ENCODE peak calls at places on chromosome 22, in nine cellular contexts. One of them, this sample, is unnamed.

GRCh38 chr22:30948930-30949342 is 19.6 kb downstream of the MORC2 start:
- DNase-seq in heart right ventricle: no peak
- DNase-seq in gastrocnemius medialis: no peak
- DNase-seq in IMR-90: peak; percentile 72
- DNase-seq in neuronal stem cell: no peak
- DNase-seq in tibial artery: no peak
- DNase-seq in colonic mucosa: no peak
- DNase-seq in SJSA1: no peak
- DNase-seq in mammary epithelial cell: peak; percentile 6
- DNase-seq in this sample: no peak

GRCh38 chr22:44542561-44543222 is 44.7 kb upstream of the RTL6 start:
- DNase-seq in heart right ventricle: no peak
- DNase-seq in gastrocnemius medialis: no peak
- DNase-seq in IMR-90: no peak
- DNase-seq in neuronal stem cell: no peak
- DNase-seq in tibial artery: peak; percentile 53
- DNase-seq in colonic mucosa: no peak
- DNase-seq in SJSA1: no peak
- DNase-seq in mammary epithelial cell: no peak
- DNase-seq in this sample: no peak

GRCh38 chr22:44172370-44173108 is 8.2 kb upstream of the PARVG start:
- DNase-seq in heart right ventricle: peak; percentile 42
- DNase-seq in gastrocnemius medialis: peak; percentile 48
- DNase-seq in IMR-90: no peak
- DNase-seq in neuronal stem cell: no peak
- DNase-seq in tibial artery: peak; percentile 77
- DNase-seq in colonic mucosa: peak; percentile 29
- DNase-seq in SJSA1: no peak
- DNase-seq in mammary epithelial cell: no peak
- DNase-seq in this sample: no peak

GRCh38 chr22:49853981-49854791 is 542 bp downstream of the ZBED4 start:
- DNase-seq in heart right ventricle: peak; percentile 40
- DNase-seq in gastrocnemius medialis: no peak
- DNase-seq in IMR-90: peak; percentile 17
- DNase-seq in neuronal stem cell: peak; percentile 39
- DNase-seq in tibial artery: no peak
- DNase-seq in colonic mucosa: peak; percentile 61
- DNase-seq in SJSA1: no peak
- DNase-seq in mammary epithelial cell: peak; percentile 29
- DNase-seq in this sample: peak; percentile 30

GRCh38 chr22:43230983-43231723 is 44.2 kb upstream of the TTLL12 start:
- DNase-seq in heart right ventricle: peak; percentile 60
- DNase-seq in gastrocnemius medialis: no peak
- DNase-seq in IMR-90: peak; percentile 28
- DNase-seq in neuronal stem cell: peak; percentile 70
- DNase-seq in tibial artery: no peak
- DNase-seq in colonic mucosa: peak; percentile 55
- DNase-seq in SJSA1: peak; percentile 69
- DNase-seq in mammary epithelial cell: peak; percentile 32
- DNase-seq in this sample: peak; percentile 59

GRCh38 chr22:29030618-29031235 is 30.9 kb downstream of the C22orf31 start:
- DNase-seq in heart right ventricle: peak; percentile 71
- DNase-seq in gastrocnemius medialis: peak; percentile 82
- DNase-seq in IMR-90: peak; percentile 77
- DNase-seq in neuronal stem cell: peak; percentile 58
- DNase-seq in tibial artery: peak; percentile 84
- DNase-seq in colonic mucosa: peak; percentile 90
- DNase-seq in SJSA1: peak; percentile 96
- DNase-seq in mammary epithelial cell: peak; percentile 87
- DNase-seq in this sample: no peak

GRCh38 chr22:39731881-39732555 is 161.5 kb downstream of the CACNA1I start:
- DNase-seq in heart right ventricle: no peak
- DNase-seq in gastrocnemius medialis: no peak
- DNase-seq in IMR-90: no peak
- DNase-seq in neuronal stem cell: no peak
- DNase-seq in tibial artery: peak; percentile 27
- DNase-seq in colonic mucosa: no peak
- DNase-seq in SJSA1: no peak
- DNase-seq in mammary epithelial cell: no peak
- DNase-seq in this sample: no peak

GRCh38 chr22:44931766-44932165 is 78.0 kb downstream of the PHF21B start:
- DNase-seq in heart right ventricle: no peak
- DNase-seq in gastrocnemius medialis: no peak
- DNase-seq in IMR-90: no peak
- DNase-seq in neuronal stem cell: no peak
- DNase-seq in tibial artery: no peak
- DNase-seq in colonic mucosa: no peak
- DNase-seq in SJSA1: no peak
- DNase-seq in mammary epithelial cell: no peak
- DNase-seq in this sample: no peak

GRCh38 chr22:33083212-33083611 is 25.0 kb upstream of the SYN3 start:
- DNase-seq in heart right ventricle: no peak
- DNase-seq in gastrocnemius medialis: no peak
- DNase-seq in IMR-90: no peak
- DNase-seq in neuronal stem cell: no peak
- DNase-seq in tibial artery: no peak
- DNase-seq in colonic mucosa: no peak
- DNase-seq in SJSA1: no peak
- DNase-seq in mammary epithelial cell: no peak
- DNase-seq in this sample: no peak

GRCh38 chr22:44765571-44766285 is 13.4 kb downstream of the ARHGAP8 start:
- DNase-seq in heart right ventricle: no peak
- DNase-seq in gastrocnemius medialis: peak; percentile 46
- DNase-seq in IMR-90: no peak
- DNase-seq in neuronal stem cell: no peak
- DNase-seq in tibial artery: no peak
- DNase-seq in colonic mucosa: no peak
- DNase-seq in SJSA1: no peak
- DNase-seq in mammary epithelial cell: no peak
- DNase-seq in this sample: no peak

GRCh38 chr22:31064369-31064768 is 16.7 kb upstream of the SMTN start:
- DNase-seq in heart right ventricle: no peak
- DNase-seq in gastrocnemius medialis: no peak
- DNase-seq in IMR-90: no peak
- DNase-seq in neuronal stem cell: no peak
- DNase-seq in tibial artery: no peak
- DNase-seq in colonic mucosa: no peak
- DNase-seq in SJSA1: no peak
- DNase-seq in mammary epithelial cell: no peak
- DNase-seq in this sample: no peak

GRCh38 chr22:24550028-24550901 is 4.7 kb downstream of the GUCD1 start:
- DNase-seq in heart right ventricle: no peak
- DNase-seq in gastrocnemius medialis: peak; percentile 55
- DNase-seq in IMR-90: no peak
- DNase-seq in neuronal stem cell: no peak
- DNase-seq in tibial artery: no peak
- DNase-seq in colonic mucosa: peak; percentile 76
- DNase-seq in SJSA1: no peak
- DNase-seq in mammary epithelial cell: no peak
- DNase-seq in this sample: no peak

GRCh38 chr22:38172016-38172431 is 9.6 kb downstream of the PLA2G6 start:
- DNase-seq in heart right ventricle: no peak
- DNase-seq in gastrocnemius medialis: peak; percentile 53
- DNase-seq in IMR-90: peak; percentile 51
- DNase-seq in neuronal stem cell: no peak
- DNase-seq in tibial artery: peak; percentile 32
- DNase-seq in colonic mucosa: no peak
- DNase-seq in SJSA1: no peak
- DNase-seq in mammary epithelial cell: peak; percentile 96
- DNase-seq in this sample: no peak
- H3K4me1 ChIP-seq in heart right ventricle: peaks cover 54% of the 10 kb centered on the region
- H3K4me1 ChIP-seq in gastrocnemius medialis: peaks cover 56% of the 10 kb centered on the region
- H3K4me1 ChIP-seq in IMR-90: peaks cover 25% of the 10 kb centered on the region
- H3K4me1 ChIP-seq in neuronal stem cell: no peaks in the 10 kb centered on the region
- H3K4me1 ChIP-seq in tibial artery: peaks cover 35% of the 10 kb centered on the region
- H3K4me1 ChIP-seq in colonic mucosa: no peaks in the 10 kb centered on the region
- H3K4me1 ChIP-seq in SJSA1: peaks cover 62% of the 10 kb centered on the region
- H3K4me1 ChIP-seq in mammary epithelial cell: peaks cover 37% of the 10 kb centered on the region
- H3K4me1 ChIP-seq in this sample: peaks cover 28% of the 10 kb centered on the region

DNA sequence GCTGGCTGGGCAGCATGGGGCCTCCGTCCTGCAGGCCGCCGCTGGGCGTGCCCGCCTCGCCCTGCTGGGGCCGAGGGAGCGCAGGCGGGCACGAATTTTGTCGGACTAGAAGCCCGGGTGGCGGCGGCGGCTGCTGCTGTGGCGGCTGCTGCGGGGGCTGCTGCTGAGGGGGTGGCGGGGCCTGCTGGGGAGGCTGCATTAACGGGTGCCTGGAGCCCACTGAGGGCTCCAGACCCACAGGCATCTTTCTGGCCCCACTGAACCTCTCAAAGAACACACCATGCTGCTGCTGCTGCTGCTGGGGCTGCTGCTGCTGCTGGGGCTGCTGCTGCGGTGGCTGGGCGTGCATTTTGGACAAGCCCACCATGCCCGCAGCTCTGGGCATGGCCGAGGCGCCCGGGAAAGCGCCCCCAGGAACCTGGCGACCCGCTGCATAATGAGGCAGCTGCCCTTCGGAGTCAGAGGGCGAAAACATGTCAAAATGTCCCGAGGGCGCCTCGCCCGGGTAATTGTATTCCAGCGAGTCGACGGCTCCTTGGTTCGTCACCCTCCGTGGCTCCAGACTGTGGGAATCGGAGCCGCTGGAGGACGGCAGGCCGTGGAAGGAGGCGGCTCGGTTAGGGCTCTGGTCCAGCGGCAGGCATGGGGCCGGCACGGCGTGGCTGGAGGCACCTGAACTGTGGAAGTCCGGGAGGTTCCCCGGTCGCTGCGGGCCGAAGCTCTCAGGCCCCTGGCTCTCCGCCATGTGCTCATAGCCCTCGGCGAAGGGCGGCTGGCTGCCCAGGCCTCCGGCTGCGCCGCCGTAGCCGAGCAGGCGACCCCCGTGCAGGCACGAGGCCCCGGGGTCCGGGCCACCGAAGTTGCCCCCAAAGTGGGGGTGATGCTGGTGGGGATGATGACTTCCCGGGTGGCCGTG is 2.0 kb downstream of the MN1 start:
- DNase-seq in heart right ventricle: peak; percentile 57
- DNase-seq in gastrocnemius medialis: peak; percentile 72
- DNase-seq in IMR-90: no peak
- DNase-seq in neuronal stem cell: no peak
- DNase-seq in tibial artery: peak; percentile 80
- DNase-seq in colonic mucosa: no peak
- DNase-seq in SJSA1: no peak
- DNase-seq in mammary epithelial cell: no peak
- DNase-seq in this sample: no peak
- H3K4me3 ChIP-seq in heart right ventricle: peak overlapping the region; percentile 73
- H3K4me3 ChIP-seq in gastrocnemius medialis: peak overlapping the region; percentile 99
- H3K4me3 ChIP-seq in IMR-90: peak overlapping the region; percentile 98
- H3K4me3 ChIP-seq in neuronal stem cell: peak overlapping the region; percentile 95
- H3K4me3 ChIP-seq in tibial artery: peak overlapping the region; percentile 86
- H3K4me3 ChIP-seq in colonic mucosa: peak overlapping the region; percentile 77
- H3K4me3 ChIP-seq in SJSA1: peak overlapping the region; percentile 72
- H3K4me3 ChIP-seq in mammary epithelial cell: peak overlapping the region; percentile 82
- H3K4me3 ChIP-seq in this sample: no peak overlapping the region

GRCh38 chr22:27115410-27115809 is 458.0 kb downstream of the MIAT start:
- DNase-seq in heart right ventricle: no peak
- DNase-seq in gastrocnemius medialis: no peak
- DNase-seq in IMR-90: no peak
- DNase-seq in neuronal stem cell: no peak
- DNase-seq in tibial artery: peak; percentile 3
- DNase-seq in colonic mucosa: no peak
- DNase-seq in SJSA1: no peak
- DNase-seq in mammary epithelial cell: no peak
- DNase-seq in this sample: no peak
- H3K27me3 ChIP-seq in heart right ventricle: no peaks in the 10 kb centered on the region
- H3K27me3 ChIP-seq in gastrocnemius medialis: no peaks in the 10 kb centered on the region
- H3K27me3 ChIP-seq in IMR-90: no peaks in the 10 kb centered on the region
- H3K27me3 ChIP-seq in neuronal stem cell: no peaks in the 10 kb centered on the region
- H3K27me3 ChIP-seq in tibial artery: no peaks in the 10 kb centered on the region
- H3K27me3 ChIP-seq in colonic mucosa: no peaks in the 10 kb centered on the region
- H3K27me3 ChIP-seq in SJSA1: no peaks in the 10 kb centered on the region
- H3K27me3 ChIP-seq in mammary epithelial cell: peaks cover 8% of the 10 kb centered on the region
- H3K27me3 ChIP-seq in this sample: no peaks in the 10 kb centered on the region

DNA sequence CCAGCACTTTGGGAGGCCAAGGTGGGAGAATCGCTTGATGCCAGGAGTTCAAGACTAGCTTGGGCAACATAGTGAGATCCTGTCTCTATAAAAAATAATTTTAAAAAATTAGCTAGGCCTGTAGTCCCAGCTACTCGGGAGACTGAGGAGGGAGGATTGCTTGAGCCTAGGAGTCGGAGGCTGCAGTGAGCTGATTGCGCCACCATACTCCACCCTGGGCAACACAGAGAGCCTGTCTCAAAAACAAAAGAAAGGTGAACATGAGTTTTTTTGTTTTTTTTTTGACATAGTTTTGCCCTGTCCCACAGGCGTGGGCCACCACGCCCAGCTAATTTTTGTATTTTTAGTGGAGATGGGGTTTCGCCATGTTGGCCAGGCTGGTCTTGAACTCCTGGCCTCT is 17.6 kb downstream of the MED15 start:
- DNase-seq in heart right ventricle: no peak
- DNase-seq in gastrocnemius medialis: no peak
- DNase-seq in IMR-90: no peak
- DNase-seq in neuronal stem cell: no peak
- DNase-seq in tibial artery: no peak
- DNase-seq in colonic mucosa: no peak
- DNase-seq in SJSA1: no peak
- DNase-seq in mammary epithelial cell: no peak
- DNase-seq in this sample: no peak
- H3K4me1 ChIP-seq in heart right ventricle: peaks cover 45% of the 10 kb centered on the region
- H3K4me1 ChIP-seq in gastrocnemius medialis: peaks cover 18% of the 10 kb centered on the region
- H3K4me1 ChIP-seq in IMR-90: peaks cover 36% of the 10 kb centered on the region
- H3K4me1 ChIP-seq in neuronal stem cell: peaks cover under 1% of the 10 kb centered on the region
- H3K4me1 ChIP-seq in tibial artery: peaks cover 27% of the 10 kb centered on the region
- H3K4me1 ChIP-seq in colonic mucosa: peaks cover 8% of the 10 kb centered on the region
- H3K4me1 ChIP-seq in SJSA1: peaks cover 69% of the 10 kb centered on the region
- H3K4me1 ChIP-seq in mammary epithelial cell: peaks cover 46% of the 10 kb centered on the region
- H3K4me1 ChIP-seq in this sample: peaks cover 67% of the 10 kb centered on the region

GRCh38 chr22:22921575-22921974 is 34.0 kb downstream of the IGLL5 start:
- DNase-seq in heart right ventricle: no peak
- DNase-seq in gastrocnemius medialis: no peak
- DNase-seq in IMR-90: no peak
- DNase-seq in neuronal stem cell: no peak
- DNase-seq in tibial artery: no peak
- DNase-seq in colonic mucosa: no peak
- DNase-seq in SJSA1: no peak
- DNase-seq in mammary epithelial cell: no peak
- DNase-seq in this sample: no peak
- H3K4me3 ChIP-seq in heart right ventricle: no peak overlapping the region
- H3K4me3 ChIP-seq in gastrocnemius medialis: no peak overlapping the region
- H3K4me3 ChIP-seq in IMR-90: no peak overlapping the region
- H3K4me3 ChIP-seq in neuronal stem cell: no peak overlapping the region
- H3K4me3 ChIP-seq in tibial artery: no peak overlapping the region
- H3K4me3 ChIP-seq in colonic mucosa: no peak overlapping the region
- H3K4me3 ChIP-seq in SJSA1: no peak overlapping the region
- H3K4me3 ChIP-seq in mammary epithelial cell: no peak overlapping the region
- H3K4me3 ChIP-seq in this sample: no peak overlapping the region

This sample was measured in CD4-positive, alpha-beta memory T cell.